ENCODE peak calls at places on chromosomes 1 and 21, in four cellular contexts. T, K, E and C are unnamed samples.

GRCh38 chr1:201252833-201253810 is 30.2 kb upstream of the PKP1 start:
- DNase-seq in T (no peak), K (no peak), E (no peak), C (no peak)

GRCh38 chr1:154703207-154703606 is 95.2 kb upstream of the ADAR start:
- DNase-seq in T (no peak), K (peak; percentile 58), E (peak; percentile 12), C (no peak)

GRCh38 chr1:30407862-30408580 is 315.4 kb downstream of the MATN1 start:
- DNase-seq in T (peak; percentile 5), K (peak; percentile 74), E (peak; percentile 83), C (no peak)

GRCh38 chr1:11984121-11984520 is 3.9 kb downstream of the MFN2 start:
- DNase-seq in T (no peak), K (no peak), E (no peak), C (no peak)

GRCh38 chr1:156419863-156420208 is 50.8 kb downstream of the RHBG start:
- DNase-seq in T (peak; percentile 73), K (peak; percentile 82), E (no peak), C (no peak)

GRCh38 chr1:224867715-224868114 is 61.8 kb upstream of the DNAH14 start:
- DNase-seq in T (no peak), K (no peak), E (peak; percentile 68), C (no peak)

GRCh38 chr1:64928325-64928724 is 38.0 kb downstream of the JAK1 start:
- DNase-seq in T (no peak), K (no peak), E (no peak), C (no peak)

GRCh38 chr1:160653620-160654016 is 6.8 kb upstream of the SLAMF1 start:
- DNase-seq in T (no peak), K (peak; percentile 52), E (no peak), C (no peak)

GRCh38 chr1:32351859-32352745 is 10.2 kb downstream of the FAM229A start:
- DNase-seq in T (no peak), K (peak; percentile 58), E (peak; percentile 41), C (no peak)

GRCh38 chr1:16433066-16433465 is 4.2 kb downstream of the SPATA21 start:
- DNase-seq in T (no peak), K (no peak), E (no peak), C (no peak)

GRCh38 chr1:201649776-201650607 is 111.1 kb downstream of the NAV1 start:
- DNase-seq in T (peak; percentile 88), K (peak; percentile 81), E (peak; percentile 81), C (no peak)

GRCh38 chr1:206766251-206766856 is 4.2 kb upstream of the IL19 start:
- DNase-seq in T (no peak), K (peak; percentile 82), E (peak; percentile 97), C (no peak)

GRCh38 chr1:29360768-29361167 is 124.4 kb downstream of the PTPRU start:
- DNase-seq in T (peak; percentile 8), K (no peak), E (no peak), C (no peak)

GRCh38 chr1:111221633-111222286 is 5.8 kb upstream of the CHI3L2 start:
- DNase-seq in T (no peak), K (peak; percentile 58), E (peak; percentile 36), C (no peak)

GRCh38 chr21:33230518-33231324 is 983 bp downstream of the IFNAR2 start:
- DNase-seq in T (peak; percentile 73), K (peak; percentile 59), E (peak; percentile 71), C (no peak)

GRCh38 chr1:154809436-154810413 is 60.4 kb downstream of the KCNN3 start:
- DNase-seq in T (no peak), K (no peak), E (peak; percentile 51), C (no peak)

GRCh38 chr1:41389009-41389408 is 27.8 kb downstream of the FOXO6 start:
- DNase-seq in T (no peak), K (no peak), E (no peak), C (no peak)

GRCh38 chr1:150981805-150982712 is at the start of gene ANXA9:
- DNase-seq in T (no peak), K (no peak), E (no peak), C (no peak)

GRCh38 chr1:172278478-172278877 is 142.0 kb upstream of the C1orf105 start:
- DNase-seq in T (peak; percentile 33), K (peak; percentile 4), E (peak; percentile 87), C (no peak)
- H3K9ac ChIP-seq in T (no peak overlapping the region), K (no peak overlapping the region), E (no peak overlapping the region), C (no peak overlapping the region)

DNA sequence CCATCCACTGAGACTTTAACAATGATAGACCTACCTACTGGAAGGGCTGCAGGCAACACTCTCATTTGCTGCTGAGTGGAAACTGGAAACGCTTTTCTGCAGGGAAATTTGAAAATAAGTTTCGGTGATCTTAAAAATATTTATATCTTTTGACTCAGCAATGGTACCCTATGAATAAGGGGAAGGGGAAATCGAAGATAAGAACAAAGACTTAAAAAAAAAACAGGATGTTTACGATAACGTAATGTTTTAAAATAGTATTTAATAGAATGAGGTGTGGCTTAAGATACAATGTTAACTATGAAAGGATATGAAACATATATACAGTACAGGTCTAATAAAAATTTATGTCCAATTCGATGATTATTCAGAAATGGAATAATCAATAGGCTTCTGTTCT is 34.8 kb upstream of the CSF1 start:
- DNase-seq in T (no peak), K (no peak), E (no peak), C (no peak)
- H3K27ac ChIP-seq in T (no peak overlapping the region), K (no peak overlapping the region), E (no peak overlapping the region), C (no peak overlapping the region)

DNA sequence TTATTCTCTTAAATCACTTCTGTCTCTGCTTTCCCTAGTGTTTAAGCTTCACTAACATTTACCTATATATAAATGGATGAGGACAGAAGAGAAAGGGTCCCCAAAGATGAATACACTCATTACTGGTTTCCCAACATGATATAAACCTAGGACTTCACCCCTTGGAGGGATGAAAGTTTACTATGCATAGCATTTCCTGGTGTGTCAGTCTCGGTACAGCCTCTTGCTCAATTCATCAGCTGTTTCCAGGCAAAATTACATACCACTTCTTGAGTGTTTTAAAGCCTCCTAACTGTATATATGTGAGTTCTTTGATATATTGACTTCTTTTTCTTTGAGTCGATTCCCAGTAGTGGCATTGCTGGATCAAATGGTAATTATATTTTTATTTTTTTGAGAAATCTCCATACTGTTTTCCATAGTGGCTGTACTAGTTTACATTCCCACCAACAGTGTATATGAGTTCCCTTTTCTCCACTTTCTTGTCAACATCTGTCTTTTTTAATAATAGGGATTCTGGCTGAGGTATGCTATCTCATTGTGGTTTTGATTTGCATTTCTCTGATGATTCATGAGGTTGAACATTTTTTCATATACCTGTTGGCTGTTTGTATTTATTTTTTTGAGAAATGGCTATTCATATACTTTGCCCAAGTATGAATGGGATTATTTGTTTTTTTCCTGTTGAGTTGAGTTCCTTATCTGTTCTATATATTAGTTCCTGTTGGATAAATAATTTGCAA is 259.3 kb upstream of the CACYBP start:
- DNase-seq in T (no peak), K (no peak), E (peak; percentile 8), C (no peak)
- H3K9ac ChIP-seq in T (no peak overlapping the region), K (no peak overlapping the region), E (no peak overlapping the region), C (no peak overlapping the region)

GRCh38 chr21:36061445-36061844 is 1.1 kb upstream of the SETD4 start:
- DNase-seq in T (no peak), K (no peak), E (no peak), C (no peak)

GRCh38 chr21:36063375-36064084 is 3.2 kb upstream of the SETD4 start:
- DNase-seq in T (no peak), K (peak; percentile 22), E (no peak), C (no peak)

GRCh38 chr21:36055551-36055950 is 4.8 kb downstream of the SETD4 start:
- DNase-seq in T (no peak), K (no peak), E (no peak), C (no peak)

GRCh38 chr21:36060159-36060921 is at the start of gene SETD4:
- DNase-seq in T (peak; percentile 94), K (peak; percentile 98), E (peak; percentile 92), C (peak; percentile 73)

GRCh38 chr21:36059823-36060158 is 535 bp downstream of the SETD4 start:
- DNase-seq in T (no peak), K (no peak), E (no peak), C (no peak)
- H3K27ac ChIP-seq in T (peak overlapping the region; percentile 73), K (peak overlapping the region; percentile 92), E (peak overlapping the region; percentile 86), C (peak overlapping the region; percentile 72)

GRCh38 chr1:54137532-54138061 is 15.2 kb downstream of the CDCP2 start:
- DNase-seq in T (no peak), K (peak; percentile 21), E (peak; percentile 76), C (no peak)

GRCh38 chr1:54135436-54136120 is 17.2 kb downstream of the CDCP2 start:
- DNase-seq in T (no peak), K (peak; percentile 76), E (peak; percentile 82), C (no peak)

GRCh38 chr1:54134301-54134700 is 18.5 kb downstream of the CDCP2 start:
- DNase-seq in T (no peak), K (no peak), E (no peak), C (no peak)

GRCh38 chr1:54136963-54137531 is 15.8 kb downstream of the CDCP2 start:
- DNase-seq in T (no peak), K (no peak), E (no peak), C (no peak)

DNA sequence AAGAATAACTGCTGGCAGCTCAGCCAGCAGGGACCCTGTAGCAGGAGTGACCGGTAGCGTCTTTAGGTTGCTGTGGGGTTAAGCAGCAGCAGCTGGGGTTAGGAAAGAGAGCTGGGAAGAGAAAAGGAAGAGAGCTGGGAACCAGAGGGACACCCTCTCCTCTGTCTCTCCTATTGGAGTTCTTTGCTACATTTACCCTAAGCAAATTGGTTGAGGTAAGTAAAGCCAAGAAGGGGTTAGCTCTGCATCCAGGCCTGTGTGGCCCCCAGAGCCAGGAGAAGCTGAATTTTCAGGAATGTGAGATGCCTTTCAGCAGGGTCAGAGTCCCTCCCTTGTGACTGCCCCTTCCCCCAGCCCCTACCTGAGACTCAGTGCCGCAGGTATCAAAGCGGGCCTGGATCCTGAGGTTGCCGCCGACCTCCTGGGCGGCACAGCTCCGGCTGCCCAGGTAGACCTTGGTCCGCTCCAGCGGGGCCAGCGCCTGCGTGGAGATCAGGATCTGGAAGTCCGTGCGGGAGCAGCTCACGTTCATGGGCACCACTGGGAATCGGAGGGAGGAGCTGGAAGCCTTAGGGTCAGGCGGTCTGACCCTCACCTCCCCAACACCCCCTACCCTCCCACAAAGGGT is 16.4 kb downstream of the CDCP2 start:
- DNase-seq in T (no peak), K (peak; percentile 35), E (no peak), C (no peak)
- H3K9ac ChIP-seq in T (no peak overlapping the region), K (peak overlapping the region; percentile 51), E (no peak overlapping the region), C (no peak overlapping the region)

GRCh38 chr21:30426732-30427131 is 1.0 kb upstream of the KRTAP13-3 start:
- DNase-seq in T (peak; percentile 54), K (peak; percentile 88), E (no peak), C (no peak)

GRCh38 chr21:30425826-30426225 is at the start of gene KRTAP13-3:
- DNase-seq in T (no peak), K (no peak), E (no peak), C (no peak)

GRCh38 chr21:30434033-30434631 is 4.1 kb downstream of the KRTAP13-4 start:
- DNase-seq in T (peak; percentile 76), K (peak; percentile 83), E (peak; percentile 0), C (peak; percentile 6)

GRCh38 chr21:30430170-30430655 is at the start of gene KRTAP13-4:
- DNase-seq in T (no peak), K (no peak), E (no peak), C (no peak)
- H3K27ac ChIP-seq in T (no peak within 1 kb of the TSS), K (no peak within 1 kb of the TSS), E (no peak within 1 kb of the TSS), C (no peak within 1 kb of the TSS)